ENCODE peak calls at places on chromosomes 1 and 21, in eight cellular contexts. One of them, this sample, is unnamed.

GRCh38 chr21:33642027-33642895 is at the start of gene ITSN1:
- DNase-seq in activated naive CD4-positive, alpha-beta T cell: peak; percentile 94
- DNase-seq in HS-27A: peak; percentile 99
- DNase-seq in prostate gland: peak; percentile 100
- DNase-seq in fibroblast of the conjunctiva: peak; percentile 99
- DNase-seq in endothelial cell: peak; percentile 99
- DNase-seq in BE2C: peak; percentile 100
- DNase-seq in nucleus accumbens: peak; percentile 99
- DNase-seq in this sample: peak; percentile 96

GRCh38 chr1:3320246-3321152 is 134.0 kb upstream of the ARHGEF16 start:
- DNase-seq in endothelial cell: no peak
- DNase-seq in nucleus accumbens: no peak
- DNase-seq in activated naive CD4-positive, alpha-beta T cell: no peak
- DNase-seq in prostate gland: no peak
- DNase-seq in HS-27A: no peak
- DNase-seq in BE2C: peak; percentile 25
- DNase-seq in fibroblast of the conjunctiva: no peak
- DNase-seq in this sample: no peak

GRCh38 chr1:205518616-205519540 is 14.4 kb downstream of the CDK18 start:
- DNase-seq in nucleus accumbens: peak; percentile 73
- DNase-seq in BE2C: no peak
- DNase-seq in fibroblast of the conjunctiva: no peak
- DNase-seq in HS-27A: no peak
- DNase-seq in activated naive CD4-positive, alpha-beta T cell: no peak
- DNase-seq in prostate gland: no peak
- DNase-seq in endothelial cell: no peak
- DNase-seq in this sample: no peak

GRCh38 chr1:16984717-16985116 is 4.3 kb upstream of the MFAP2 start:
- DNase-seq in HS-27A: no peak
- DNase-seq in BE2C: peak; percentile 30
- DNase-seq in prostate gland: peak; percentile 47
- DNase-seq in nucleus accumbens: no peak
- DNase-seq in activated naive CD4-positive, alpha-beta T cell: no peak
- DNase-seq in endothelial cell: peak; percentile 52
- DNase-seq in fibroblast of the conjunctiva: peak; percentile 84
- DNase-seq in this sample: peak; percentile 42

GRCh38 chr1:183019860-183020259 is 3.4 kb upstream of the LAMC1 start:
- DNase-seq in BE2C: no peak
- DNase-seq in HS-27A: no peak
- DNase-seq in endothelial cell: peak; percentile 10
- DNase-seq in activated naive CD4-positive, alpha-beta T cell: no peak
- DNase-seq in nucleus accumbens: no peak
- DNase-seq in prostate gland: peak; percentile 36
- DNase-seq in fibroblast of the conjunctiva: no peak
- DNase-seq in this sample: no peak

GRCh38 chr1:152313319-152313801 is 11.7 kb downstream of the FLG start:
- DNase-seq in activated naive CD4-positive, alpha-beta T cell: no peak
- DNase-seq in endothelial cell: no peak
- DNase-seq in fibroblast of the conjunctiva: no peak
- DNase-seq in prostate gland: no peak
- DNase-seq in HS-27A: no peak
- DNase-seq in BE2C: no peak
- DNase-seq in nucleus accumbens: no peak
- DNase-seq in this sample: no peak

GRCh38 chr1:14930224-14930965 is 223.2 kb upstream of the TMEM51 start:
- DNase-seq in activated naive CD4-positive, alpha-beta T cell: no peak
- DNase-seq in HS-27A: no peak
- DNase-seq in endothelial cell: no peak
- DNase-seq in prostate gland: no peak
- DNase-seq in BE2C: no peak
- DNase-seq in fibroblast of the conjunctiva: no peak
- DNase-seq in nucleus accumbens: no peak
- DNase-seq in this sample: no peak

GRCh38 chr1:170134606-170135005 is 11.2 kb upstream of the NTMT2 start:
- DNase-seq in HS-27A: no peak
- DNase-seq in nucleus accumbens: no peak
- DNase-seq in endothelial cell: no peak
- DNase-seq in activated naive CD4-positive, alpha-beta T cell: no peak
- DNase-seq in BE2C: no peak
- DNase-seq in fibroblast of the conjunctiva: no peak
- DNase-seq in prostate gland: no peak
- DNase-seq in this sample: no peak

GRCh38 chr1:3018051-3018471 is 3.2 kb upstream of the ACTRT2 start:
- DNase-seq in prostate gland: no peak
- DNase-seq in fibroblast of the conjunctiva: no peak
- DNase-seq in activated naive CD4-positive, alpha-beta T cell: no peak
- DNase-seq in nucleus accumbens: no peak
- DNase-seq in endothelial cell: no peak
- DNase-seq in HS-27A: no peak
- DNase-seq in BE2C: no peak
- DNase-seq in this sample: no peak

GRCh38 chr21:40271169-40271568 is 403.9 kb downstream of the PCP4 start:
- DNase-seq in HS-27A: no peak
- DNase-seq in nucleus accumbens: no peak
- DNase-seq in BE2C: no peak
- DNase-seq in activated naive CD4-positive, alpha-beta T cell: no peak
- DNase-seq in prostate gland: no peak
- DNase-seq in fibroblast of the conjunctiva: no peak
- DNase-seq in endothelial cell: no peak
- DNase-seq in this sample: no peak

GRCh38 chr1:58496042-58496441 is 50.5 kb downstream of the OMA1 start:
- DNase-seq in BE2C: no peak
- DNase-seq in prostate gland: no peak
- DNase-seq in HS-27A: no peak
- DNase-seq in fibroblast of the conjunctiva: no peak
- DNase-seq in nucleus accumbens: no peak
- DNase-seq in endothelial cell: no peak
- DNase-seq in activated naive CD4-positive, alpha-beta T cell: no peak
- DNase-seq in this sample: no peak

GRCh38 chr21:45833437-45833836 is 148.1 kb upstream of the COL6A1 start:
- DNase-seq in activated naive CD4-positive, alpha-beta T cell: no peak
- DNase-seq in endothelial cell: no peak
- DNase-seq in HS-27A: no peak
- DNase-seq in nucleus accumbens: no peak
- DNase-seq in BE2C: no peak
- DNase-seq in prostate gland: no peak
- DNase-seq in fibroblast of the conjunctiva: no peak
- DNase-seq in this sample: no peak

GRCh38 chr1:158972841-158973240 is 36.9 kb upstream of the IFI16 start:
- DNase-seq in fibroblast of the conjunctiva: no peak
- DNase-seq in HS-27A: no peak
- DNase-seq in activated naive CD4-positive, alpha-beta T cell: no peak
- DNase-seq in endothelial cell: peak; percentile 9
- DNase-seq in nucleus accumbens: no peak
- DNase-seq in prostate gland: no peak
- DNase-seq in BE2C: no peak
- DNase-seq in this sample: no peak

GRCh38 chr1:248840946-248841345 is 2.9 kb downstream of the ZNF672 start:
- DNase-seq in nucleus accumbens: no peak
- DNase-seq in activated naive CD4-positive, alpha-beta T cell: no peak
- DNase-seq in fibroblast of the conjunctiva: no peak
- DNase-seq in HS-27A: no peak
- DNase-seq in endothelial cell: no peak
- DNase-seq in prostate gland: no peak
- DNase-seq in BE2C: no peak
- DNase-seq in this sample: no peak

GRCh38 chr1:14850563-14850962 is 252.1 kb downstream of the KAZN start:
- DNase-seq in endothelial cell: no peak
- DNase-seq in prostate gland: peak; percentile 5
- DNase-seq in activated naive CD4-positive, alpha-beta T cell: no peak
- DNase-seq in HS-27A: no peak
- DNase-seq in nucleus accumbens: no peak
- DNase-seq in BE2C: no peak
- DNase-seq in fibroblast of the conjunctiva: no peak
- DNase-seq in this sample: no peak

GRCh38 chr1:145944532-145944931 is 13.3 kb downstream of the LIX1L start:
- DNase-seq in nucleus accumbens: no peak
- DNase-seq in endothelial cell: no peak
- DNase-seq in activated naive CD4-positive, alpha-beta T cell: no peak
- DNase-seq in HS-27A: no peak
- DNase-seq in fibroblast of the conjunctiva: no peak
- DNase-seq in BE2C: no peak
- DNase-seq in prostate gland: no peak
- DNase-seq in this sample: no peak

GRCh38 chr1:242411906-242412305 is 112.6 kb downstream of the PLD5 start:
- DNase-seq in BE2C: no peak
- DNase-seq in prostate gland: no peak
- DNase-seq in HS-27A: no peak
- DNase-seq in fibroblast of the conjunctiva: no peak
- DNase-seq in activated naive CD4-positive, alpha-beta T cell: no peak
- DNase-seq in nucleus accumbens: no peak
- DNase-seq in endothelial cell: no peak
- DNase-seq in this sample: no peak

GRCh38 chr1:95380909-95381308 is 146.9 kb downstream of the RWDD3 start:
- DNase-seq in BE2C: peak; percentile 79
- DNase-seq in HS-27A: no peak
- DNase-seq in nucleus accumbens: no peak
- DNase-seq in fibroblast of the conjunctiva: no peak
- DNase-seq in activated naive CD4-positive, alpha-beta T cell: no peak
- DNase-seq in endothelial cell: no peak
- DNase-seq in prostate gland: no peak
- DNase-seq in this sample: no peak

GRCh38 chr21:44711327-44712202 is at the start of gene TSPEAR:
- DNase-seq in HS-27A: no peak
- DNase-seq in prostate gland: no peak
- DNase-seq in activated naive CD4-positive, alpha-beta T cell: no peak
- DNase-seq in BE2C: no peak
- DNase-seq in fibroblast of the conjunctiva: no peak
- DNase-seq in nucleus accumbens: no peak
- DNase-seq in endothelial cell: no peak
- DNase-seq in this sample: no peak

GRCh38 chr1:6011161-6011945 is 19.1 kb upstream of the NPHP4 start:
- DNase-seq in fibroblast of the conjunctiva: no peak
- DNase-seq in activated naive CD4-positive, alpha-beta T cell: no peak
- DNase-seq in BE2C: no peak
- DNase-seq in prostate gland: no peak
- DNase-seq in HS-27A: no peak
- DNase-seq in nucleus accumbens: no peak
- DNase-seq in endothelial cell: no peak
- DNase-seq in this sample: no peak

GRCh38 chr1:171769754-171770153 is 11.7 kb upstream of the METTL13 start:
- DNase-seq in HS-27A: no peak
- DNase-seq in fibroblast of the conjunctiva: no peak
- DNase-seq in endothelial cell: no peak
- DNase-seq in BE2C: no peak
- DNase-seq in nucleus accumbens: no peak
- DNase-seq in activated naive CD4-positive, alpha-beta T cell: no peak
- DNase-seq in prostate gland: no peak
- DNase-seq in this sample: no peak

GRCh38 chr21:32861871-32862270 is 90.3 kb upstream of the PAXBP1 start:
- DNase-seq in activated naive CD4-positive, alpha-beta T cell: no peak
- DNase-seq in endothelial cell: no peak
- DNase-seq in fibroblast of the conjunctiva: peak; percentile 64
- DNase-seq in nucleus accumbens: no peak
- DNase-seq in BE2C: no peak
- DNase-seq in HS-27A: no peak
- DNase-seq in prostate gland: no peak
- DNase-seq in this sample: no peak

GRCh38 chr1:34156739-34157138 is 8.3 kb downstream of the CSMD2 start:
- DNase-seq in fibroblast of the conjunctiva: no peak
- DNase-seq in activated naive CD4-positive, alpha-beta T cell: no peak
- DNase-seq in nucleus accumbens: no peak
- DNase-seq in HS-27A: no peak
- DNase-seq in prostate gland: no peak
- DNase-seq in endothelial cell: no peak
- DNase-seq in BE2C: no peak
- DNase-seq in this sample: no peak

GRCh38 chr21:41478319-41479177 is 29.4 kb downstream of the TMPRSS2 start:
- DNase-seq in BE2C: no peak
- DNase-seq in prostate gland: no peak
- DNase-seq in fibroblast of the conjunctiva: no peak
- DNase-seq in endothelial cell: no peak
- DNase-seq in nucleus accumbens: no peak
- DNase-seq in HS-27A: no peak
- DNase-seq in activated naive CD4-positive, alpha-beta T cell: no peak
- DNase-seq in this sample: no peak

GRCh38 chr1:183353597-183353996 is 64.6 kb downstream of the NMNAT2 start:
- DNase-seq in HS-27A: no peak
- DNase-seq in prostate gland: no peak
- DNase-seq in fibroblast of the conjunctiva: no peak
- DNase-seq in endothelial cell: no peak
- DNase-seq in activated naive CD4-positive, alpha-beta T cell: no peak
- DNase-seq in nucleus accumbens: no peak
- DNase-seq in BE2C: no peak
- DNase-seq in this sample: no peak

GRCh38 chr1:197327776-197328364 is 59.8 kb downstream of the CRB1 start:
- DNase-seq in activated naive CD4-positive, alpha-beta T cell: no peak
- DNase-seq in prostate gland: no peak
- DNase-seq in fibroblast of the conjunctiva: no peak
- DNase-seq in nucleus accumbens: no peak
- DNase-seq in endothelial cell: no peak
- DNase-seq in HS-27A: no peak
- DNase-seq in BE2C: no peak
- DNase-seq in this sample: no peak

GRCh38 chr1:230127105-230128054 is 60.3 kb downstream of the GALNT2 start:
- DNase-seq in endothelial cell: no peak
- DNase-seq in fibroblast of the conjunctiva: no peak
- DNase-seq in nucleus accumbens: peak; percentile 23
- DNase-seq in BE2C: no peak
- DNase-seq in activated naive CD4-positive, alpha-beta T cell: no peak
- DNase-seq in HS-27A: no peak
- DNase-seq in prostate gland: no peak
- DNase-seq in this sample: no peak